ENCODE peak calls at places on chromosomes 6 and 20, in seven cellular contexts. One of them, this sample, is unnamed.

GRCh38 chr20:25478889-25479568 is 71.6 kb downstream of the GINS1 start:
- DNase-seq in Kasumi-1: no peak
- DNase-seq in GM20000: no peak
- DNase-seq in T follicular helper cell: no peak
- DNase-seq in NCI-H1105 treated with DMSO at 0.1 percent for 48 hours: no peak
- DNase-seq in tibial artery: no peak
- DNase-seq in SW480: no peak
- DNase-seq in this sample: no peak

GRCh38 chr6:72554761-72555221 is 67.1 kb upstream of the KCNQ5 start:
- DNase-seq in Kasumi-1: no peak
- DNase-seq in GM20000: no peak
- DNase-seq in SW480: no peak
- DNase-seq in T follicular helper cell: no peak
- DNase-seq in NCI-H1105 treated with DMSO at 0.1 percent for 48 hours: no peak
- DNase-seq in tibial artery: no peak
- DNase-seq in this sample: no peak

GRCh38 chr6:158284340-158285210 is 27.7 kb upstream of the TULP4 start:
- DNase-seq in tibial artery: no peak
- DNase-seq in SW480: no peak
- DNase-seq in NCI-H1105 treated with DMSO at 0.1 percent for 48 hours: no peak
- DNase-seq in T follicular helper cell: peak; percentile 48
- DNase-seq in GM20000: no peak
- DNase-seq in Kasumi-1: no peak
- DNase-seq in this sample: no peak

GRCh38 chr6:88251261-88251660 is 85.1 kb upstream of the CNR1 start:
- DNase-seq in Kasumi-1: no peak
- DNase-seq in tibial artery: no peak
- DNase-seq in SW480: no peak
- DNase-seq in T follicular helper cell: no peak
- DNase-seq in NCI-H1105 treated with DMSO at 0.1 percent for 48 hours: peak; percentile 21
- DNase-seq in GM20000: no peak
- DNase-seq in this sample: no peak

GRCh38 chr6:111761783-111762312 is 111.4 kb downstream of the FYN start:
- DNase-seq in tibial artery: no peak
- DNase-seq in T follicular helper cell: no peak
- DNase-seq in GM20000: peak; percentile 34
- DNase-seq in SW480: no peak
- DNase-seq in Kasumi-1: peak; percentile 27
- DNase-seq in NCI-H1105 treated with DMSO at 0.1 percent for 48 hours: no peak
- DNase-seq in this sample: no peak

GRCh38 chr6:25971187-25971811 is 8.7 kb downstream of the TRIM38 start:
- DNase-seq in SW480: peak; percentile 77
- DNase-seq in GM20000: no peak
- DNase-seq in T follicular helper cell: no peak
- DNase-seq in Kasumi-1: peak; percentile 38
- DNase-seq in tibial artery: peak; percentile 78
- DNase-seq in NCI-H1105 treated with DMSO at 0.1 percent for 48 hours: no peak
- DNase-seq in this sample: peak; percentile 56

GRCh38 chr20:20223981-20224380 is 143.9 kb upstream of the INSM1 start:
- DNase-seq in T follicular helper cell: no peak
- DNase-seq in tibial artery: no peak
- DNase-seq in NCI-H1105 treated with DMSO at 0.1 percent for 48 hours: no peak
- DNase-seq in SW480: no peak
- DNase-seq in GM20000: no peak
- DNase-seq in Kasumi-1: no peak
- DNase-seq in this sample: no peak

GRCh38 chr6:140641412-140641811 is 1267.0 kb upstream of the CITED2 start:
- DNase-seq in tibial artery: no peak
- DNase-seq in T follicular helper cell: no peak
- DNase-seq in GM20000: no peak
- DNase-seq in SW480: no peak
- DNase-seq in Kasumi-1: no peak
- DNase-seq in NCI-H1105 treated with DMSO at 0.1 percent for 48 hours: no peak
- DNase-seq in this sample: no peak

GRCh38 chr6:47595785-47596184 is 102.6 kb upstream of the ADGRF4 start:
- DNase-seq in T follicular helper cell: no peak
- DNase-seq in tibial artery: no peak
- DNase-seq in Kasumi-1: no peak
- DNase-seq in GM20000: no peak
- DNase-seq in SW480: no peak
- DNase-seq in NCI-H1105 treated with DMSO at 0.1 percent for 48 hours: no peak
- DNase-seq in this sample: no peak

GRCh38 chr20:63238491-63239126 is 2.9 kb downstream of the BIRC7 start:
- DNase-seq in T follicular helper cell: no peak
- DNase-seq in tibial artery: no peak
- DNase-seq in GM20000: no peak
- DNase-seq in SW480: no peak
- DNase-seq in Kasumi-1: no peak
- DNase-seq in NCI-H1105 treated with DMSO at 0.1 percent for 48 hours: no peak
- DNase-seq in this sample: no peak

GRCh38 chr6:96157018-96157565 is 141.3 kb downstream of the FUT9 start:
- DNase-seq in Kasumi-1: no peak
- DNase-seq in tibial artery: no peak
- DNase-seq in NCI-H1105 treated with DMSO at 0.1 percent for 48 hours: no peak
- DNase-seq in GM20000: peak; percentile 43
- DNase-seq in T follicular helper cell: no peak
- DNase-seq in SW480: no peak
- DNase-seq in this sample: no peak

GRCh38 chr6:14309516-14309915 is 191.9 kb downstream of the CD83 start:
- DNase-seq in T follicular helper cell: no peak
- DNase-seq in Kasumi-1: no peak
- DNase-seq in tibial artery: no peak
- DNase-seq in SW480: no peak
- DNase-seq in NCI-H1105 treated with DMSO at 0.1 percent for 48 hours: peak; percentile 57
- DNase-seq in GM20000: no peak
- DNase-seq in this sample: no peak

GRCh38 chr20:42401598-42401997 is 783.4 kb upstream of the CHD6 start:
- DNase-seq in T follicular helper cell: no peak
- DNase-seq in GM20000: no peak
- DNase-seq in tibial artery: no peak
- DNase-seq in NCI-H1105 treated with DMSO at 0.1 percent for 48 hours: no peak
- DNase-seq in Kasumi-1: no peak
- DNase-seq in SW480: no peak
- DNase-seq in this sample: no peak

GRCh38 chr6:82268301-82268846 is 20.8 kb upstream of the IBTK start:
- DNase-seq in Kasumi-1: no peak
- DNase-seq in T follicular helper cell: no peak
- DNase-seq in tibial artery: no peak
- DNase-seq in NCI-H1105 treated with DMSO at 0.1 percent for 48 hours: peak; percentile 16
- DNase-seq in GM20000: no peak
- DNase-seq in SW480: no peak
- DNase-seq in this sample: no peak

GRCh38 chr6:41306187-41306854 is 19.8 kb upstream of the TREM1 start:
- DNase-seq in SW480: peak; percentile 51
- DNase-seq in NCI-H1105 treated with DMSO at 0.1 percent for 48 hours: peak; percentile 60
- DNase-seq in Kasumi-1: peak; percentile 31
- DNase-seq in tibial artery: no peak
- DNase-seq in T follicular helper cell: peak; percentile 19
- DNase-seq in GM20000: peak; percentile 57
- DNase-seq in this sample: peak; percentile 58

GRCh38 chr20:25022680-25023079 is 30.1 kb upstream of the APMAP start:
- DNase-seq in NCI-H1105 treated with DMSO at 0.1 percent for 48 hours: no peak
- DNase-seq in T follicular helper cell: no peak
- DNase-seq in SW480: no peak
- DNase-seq in Kasumi-1: no peak
- DNase-seq in GM20000: no peak
- DNase-seq in tibial artery: peak; percentile 65
- DNase-seq in this sample: no peak

GRCh38 chr20:58598271-58599015 is 52.6 kb upstream of the STX16 start:
- DNase-seq in T follicular helper cell: no peak
- DNase-seq in GM20000: no peak
- DNase-seq in tibial artery: peak; percentile 78
- DNase-seq in NCI-H1105 treated with DMSO at 0.1 percent for 48 hours: no peak
- DNase-seq in Kasumi-1: no peak
- DNase-seq in SW480: no peak
- DNase-seq in this sample: no peak

GRCh38 chr6:75217203-75217602 is 11.3 kb upstream of the COL12A1 start:
- DNase-seq in tibial artery: no peak
- DNase-seq in NCI-H1105 treated with DMSO at 0.1 percent for 48 hours: no peak
- DNase-seq in T follicular helper cell: no peak
- DNase-seq in Kasumi-1: no peak
- DNase-seq in GM20000: no peak
- DNase-seq in SW480: peak; percentile 8
- DNase-seq in this sample: no peak

GRCh38 chr20:2559641-2560040 is 23.3 kb downstream of the TMC2 start:
- DNase-seq in NCI-H1105 treated with DMSO at 0.1 percent for 48 hours: no peak
- DNase-seq in T follicular helper cell: no peak
- DNase-seq in SW480: no peak
- DNase-seq in GM20000: no peak
- DNase-seq in tibial artery: no peak
- DNase-seq in Kasumi-1: no peak
- DNase-seq in this sample: no peak

GRCh38 chr6:169009658-169010057 is 244.0 kb downstream of the THBS2 start:
- DNase-seq in Kasumi-1: no peak
- DNase-seq in SW480: no peak
- DNase-seq in NCI-H1105 treated with DMSO at 0.1 percent for 48 hours: no peak
- DNase-seq in tibial artery: no peak
- DNase-seq in T follicular helper cell: no peak
- DNase-seq in GM20000: no peak
- DNase-seq in this sample: no peak

GRCh38 chr6:17703256-17703694 is 3.5 kb downstream of the NUP153 start:
- DNase-seq in Kasumi-1: peak; percentile 27
- DNase-seq in T follicular helper cell: no peak
- DNase-seq in NCI-H1105 treated with DMSO at 0.1 percent for 48 hours: no peak
- DNase-seq in GM20000: no peak
- DNase-seq in SW480: no peak
- DNase-seq in tibial artery: no peak
- DNase-seq in this sample: peak; percentile 76

GRCh38 chr6:31094389-31094881 is 17.9 kb downstream of the C6orf15 start:
- DNase-seq in SW480: no peak
- DNase-seq in tibial artery: no peak
- DNase-seq in NCI-H1105 treated with DMSO at 0.1 percent for 48 hours: no peak
- DNase-seq in GM20000: no peak
- DNase-seq in T follicular helper cell: peak; percentile 10
- DNase-seq in Kasumi-1: no peak
- DNase-seq in this sample: peak; percentile 44

GRCh38 chr6:17289491-17290106 is 8.4 kb downstream of the RBM24 start:
- DNase-seq in T follicular helper cell: no peak
- DNase-seq in SW480: no peak
- DNase-seq in tibial artery: peak; percentile 95
- DNase-seq in GM20000: no peak
- DNase-seq in Kasumi-1: no peak
- DNase-seq in NCI-H1105 treated with DMSO at 0.1 percent for 48 hours: no peak
- DNase-seq in this sample: no peak

GRCh38 chr6:85041376-85041775 is 277.0 kb upstream of the TBX18 start:
- DNase-seq in GM20000: no peak
- DNase-seq in T follicular helper cell: no peak
- DNase-seq in SW480: no peak
- DNase-seq in tibial artery: no peak
- DNase-seq in Kasumi-1: peak; percentile 50
- DNase-seq in NCI-H1105 treated with DMSO at 0.1 percent for 48 hours: no peak
- DNase-seq in this sample: no peak

GRCh38 chr6:25876203-25876602 is 2.2 kb upstream of the SLC17A3 start:
- DNase-seq in SW480: no peak
- DNase-seq in GM20000: no peak
- DNase-seq in T follicular helper cell: no peak
- DNase-seq in Kasumi-1: no peak
- DNase-seq in tibial artery: no peak
- DNase-seq in NCI-H1105 treated with DMSO at 0.1 percent for 48 hours: no peak
- DNase-seq in this sample: no peak

GRCh38 chr6:33803571-33804053 is at the start of gene MLN:
- DNase-seq in T follicular helper cell: no peak
- DNase-seq in NCI-H1105 treated with DMSO at 0.1 percent for 48 hours: no peak
- DNase-seq in Kasumi-1: no peak
- DNase-seq in GM20000: no peak
- DNase-seq in tibial artery: no peak
- DNase-seq in SW480: no peak
- DNase-seq in this sample: no peak

GRCh38 chr6:137547186-137547585 is 53.0 kb upstream of the OLIG3 start:
- DNase-seq in tibial artery: no peak
- DNase-seq in T follicular helper cell: no peak
- DNase-seq in Kasumi-1: no peak
- DNase-seq in SW480: no peak
- DNase-seq in GM20000: no peak
- DNase-seq in NCI-H1105 treated with DMSO at 0.1 percent for 48 hours: no peak
- DNase-seq in this sample: no peak

GRCh38 chr6:13787146-13787545 is 27.2 kb downstream of the MCUR1 start:
- DNase-seq in Kasumi-1: no peak
- DNase-seq in GM20000: no peak
- DNase-seq in T follicular helper cell: no peak
- DNase-seq in SW480: no peak
- DNase-seq in NCI-H1105 treated with DMSO at 0.1 percent for 48 hours: no peak
- DNase-seq in tibial artery: no peak
- DNase-seq in this sample: no peak

GRCh38 chr6:121216928-121217327 is 117.4 kb downstream of the TBC1D32 start:
- DNase-seq in SW480: no peak
- DNase-seq in NCI-H1105 treated with DMSO at 0.1 percent for 48 hours: no peak
- DNase-seq in GM20000: no peak
- DNase-seq in T follicular helper cell: no peak
- DNase-seq in Kasumi-1: no peak
- DNase-seq in tibial artery: no peak
- DNase-seq in this sample: no peak

This sample was measured in AML-193.